ENCODE peak calls at places on chromosomes 6 and 20, in six cellular contexts. V is GM23338, M is neural progenitor cell, P is MM.1S, Z is SK-N-SH, Q is PC-3. I is an unnamed sample. For H3K4me1 and H3F3A, the result is how much of the 10 kb centered on the place peaks cover.

GRCh38 chr6:104212977-104213696 is 646.6 kb downstream of the HACE1 start:
- DNase-seq in Q (no peak), P (no peak), Z (no peak), M (no peak), V (no peak), I (no peak)

GRCh38 chr20:35196313-35196712 is 24.4 kb downstream of the PROCR start:
- DNase-seq in Q (no peak), M (no peak), V (no peak), Z (no peak), P (no peak), I (peak)

GRCh38 chr6:123338394-123338793 is 298.4 kb downstream of the TRDN start:
- DNase-seq in Z (no peak), Q (no peak), M (peak), V (no peak), P (no peak), I (no peak)

GRCh38 chr6:53104916-53105315 is 39.7 kb downstream of the FBXO9 start:
- DNase-seq in M (no peak), Z (no peak), V (no peak), P (no peak), Q (no peak), I (no peak)

GRCh38 chr6:111605100-111605748 is 454 bp downstream of the TRAF3IP2 start:
- DNase-seq in Q (peak), Z (no peak), V (peak), P (peak), M (peak), I (peak)

GRCh38 chr6:170082067-170082466 is 208.8 kb downstream of the DLL1 start:
- DNase-seq in M (no peak), Z (no peak), P (no peak), V (no peak), Q (no peak), I (no peak)

GRCh38 chr6:94894300-94894699 is 683.0 kb upstream of the MANEA start:
- DNase-seq in P (no peak), Z (no peak), Q (no peak), V (no peak), M (no peak), I (no peak)

GRCh38 chr6:72704979-72705378 is 83.1 kb downstream of the KCNQ5 start:
- DNase-seq in V (peak), P (no peak), Q (peak), Z (peak), M (peak), I (peak)

GRCh38 chr6:109816452-109817374 is 125.6 kb downstream of the FIG4 start:
- DNase-seq in Q (no peak), M (no peak), Z (no peak), P (no peak), V (no peak), I (no peak)

GRCh38 chr20:42082611-42083010 is 464.4 kb upstream of the CHD6 start:
- DNase-seq in M (no peak), Q (peak), V (no peak), P (peak), Z (peak), I (peak)

GRCh38 chr20:35881676-35882075 is 72.6 kb downstream of the SCAND1 start:
- DNase-seq in Z (no peak), P (no peak), M (no peak), V (no peak), Q (no peak), I (no peak)

GRCh38 chr6:69917834-69918233 is 51.5 kb downstream of the COL19A1 start:
- DNase-seq in M (no peak), Z (no peak), Q (peak), V (peak), P (no peak), I (peak)

GRCh38 chr6:37375376-37375775 is 21.6 kb downstream of the RNF8 start:
- DNase-seq in V (no peak), Z (no peak), M (no peak), Q (no peak), P (no peak), I (no peak)

GRCh38 chr6:138523347-138524210 is 24.3 kb upstream of the NHSL1 start:
- DNase-seq in M (no peak), Z (no peak), P (no peak), V (no peak), Q (peak), I (no peak)

GRCh38 chr6:113596907-113597583 is 260.1 kb upstream of the MARCKS start:
- DNase-seq in V (no peak), Q (no peak), P (no peak), M (no peak), Z (no peak), I (peak)

GRCh38 chr20:15860850-15861249 is 712.4 kb downstream of the KIF16B start:
- DNase-seq in V (no peak), Z (no peak), M (no peak), Q (no peak), P (no peak), I (no peak)

GRCh38 chr6:135358251-135358821 is 139.2 kb downstream of the AHI1 start:
- DNase-seq in Q (peak), V (no peak), P (no peak), M (no peak), Z (no peak), I (peak)

GRCh38 chr20:56443654-56444540 is 24.5 kb upstream of the RTF2 start:
- DNase-seq in P (no peak), V (peak), Z (no peak), M (no peak), Q (no peak), I (no peak)

GRCh38 chr6:42236680-42237473 is 19.2 kb upstream of the MRPS10 start:
- DNase-seq in P (no peak), M (no peak), Z (no peak), Q (no peak), V (no peak), I (no peak)

GRCh38 chr6:33481192-33481591 is 26.8 kb downstream of the ZBTB9 start:
- DNase-seq in P (no peak), Z (no peak), M (no peak), V (no peak), Q (peak), I (no peak)

GRCh38 chr6:89927788-89928565 is 33.7 kb downstream of the GJA10 start:
- DNase-seq in Q (peak), V (no peak), Z (no peak), P (no peak), M (peak), I (peak)

GRCh38 chr6:6583836-6584235 is 4.7 kb upstream of the LY86 start:
- DNase-seq in Q (no peak), Z (no peak), M (no peak), V (no peak), P (peak), I (no peak)
- H3K4me1 ChIP-seq in Q (under half), Z (under half), M (under half), V (under half), P (under half), I (under half)

GRCh38 chr6:148288566-148288965 is 54.1 kb upstream of the SASH1 start:
- DNase-seq in V (no peak), P (no peak), M (no peak), Z (no peak), Q (no peak), I (no peak)
- H3F3A ChIP-seq in V (under half), P (under half), M (under half), Z (under half), Q (under half), I (under half)

DNA sequence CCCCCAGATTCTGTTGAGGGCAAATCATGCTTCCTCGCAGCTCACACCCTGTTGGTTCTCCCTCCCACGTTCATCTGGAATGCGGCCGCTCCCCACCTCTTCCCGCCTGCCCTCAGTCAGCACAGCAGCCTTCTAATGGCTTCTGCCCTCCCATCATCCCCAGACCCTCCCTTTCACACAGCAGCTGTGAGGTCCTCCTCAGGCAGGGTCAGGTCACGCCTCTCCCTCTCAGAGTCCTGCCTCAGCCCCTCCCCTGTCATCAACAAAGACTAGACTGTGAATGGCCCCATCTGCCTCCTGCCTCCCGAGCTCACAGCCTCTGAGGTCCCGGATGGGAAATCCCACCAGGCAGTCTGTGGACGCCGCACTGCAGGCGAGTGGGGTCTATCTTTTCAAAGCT is 7.9 kb upstream of the BHLHE23 start:
- DNase-seq in Q (no peak), M (peak), P (no peak), Z (no peak), V (peak), I (no peak)
- TF ChIP-seq EZH2phosphoT487 in Q (no peak), M (no peak), P (no peak), Z (no peak), V (no peak), I (no peak)

DNA sequence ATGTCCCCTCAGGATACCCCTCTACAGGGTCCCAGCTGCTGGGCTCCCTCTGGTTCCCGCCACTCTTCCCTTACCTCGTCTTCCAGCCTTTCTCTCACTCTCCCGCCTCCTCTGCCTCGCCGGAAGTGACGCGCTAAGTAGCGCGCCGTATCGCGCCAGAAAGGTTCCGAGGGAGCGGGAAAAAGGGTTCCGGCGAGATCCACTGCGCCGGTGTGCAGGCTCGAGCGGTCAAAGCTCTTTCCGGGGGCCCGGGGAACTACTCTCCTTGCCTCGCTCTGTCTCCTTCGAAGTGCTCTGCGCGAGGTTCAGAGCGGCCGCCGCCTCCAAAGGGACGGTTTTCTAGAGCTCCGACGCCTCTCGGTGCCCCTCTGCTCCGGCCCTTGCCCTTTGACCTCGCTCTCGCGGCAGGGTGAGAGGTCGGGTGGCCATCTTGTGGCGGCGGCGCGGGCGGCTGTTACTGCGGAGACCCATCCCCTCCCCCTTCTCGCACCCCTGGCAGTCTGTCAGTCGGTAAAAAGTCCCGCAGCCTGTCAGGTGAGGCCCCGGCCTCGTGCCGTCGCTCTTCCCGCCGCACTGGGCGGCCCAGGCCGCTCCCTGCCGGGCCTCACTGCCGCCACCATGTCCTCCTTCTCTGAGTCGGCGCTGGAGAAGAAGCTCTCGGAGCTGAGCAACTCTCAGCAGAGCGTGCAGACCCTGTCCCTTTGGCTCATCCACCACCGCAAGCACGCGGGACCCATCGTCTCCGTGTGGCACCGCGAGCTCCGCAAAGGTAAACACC is at the start of the genes RPRD1B and TTI1:
- DNase-seq in Z (peak), M (peak), P (peak), Q (peak), V (peak), I (peak)
- H3K4me1 ChIP-seq in Z (under half), M (under half), P (under half), Q (half or more), V (under half), I (under half)

GRCh38 chr20:47719211-47719610 is 66.1 kb downstream of the SULF2 start:
- DNase-seq in Z (no peak), P (no peak), Q (no peak), V (no peak), M (no peak), I (no peak)
- H3F3A ChIP-seq in Z (under half), P (under half), Q (under half), V (under half), M (under half), I (under half)

DNA sequence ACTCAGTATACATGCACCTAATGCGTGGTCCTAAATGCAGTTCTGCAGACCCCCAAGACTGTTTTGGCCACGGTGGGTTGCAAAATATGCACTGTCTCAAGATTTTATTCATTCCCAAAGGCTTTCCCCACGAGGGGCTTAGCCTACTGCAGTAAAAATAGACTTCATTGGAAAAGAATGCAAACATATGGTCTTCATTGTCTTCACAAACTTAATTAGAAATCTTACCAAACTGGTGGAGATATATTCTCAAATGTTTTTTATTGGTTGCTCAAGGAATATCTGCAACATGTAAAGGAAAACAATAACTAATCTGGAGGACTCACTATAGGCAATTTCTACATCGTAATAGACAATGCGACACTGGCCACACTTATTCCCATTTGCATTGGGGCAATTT is 31.7 kb upstream of the PRL start:
- DNase-seq in P (no peak), V (no peak), Z (no peak), M (no peak), Q (no peak), I (no peak)
- TF ChIP-seq EZH2phosphoT487 in P (no peak), V (no peak), Z (no peak), M (no peak), Q (no peak), I (no peak)

DNA sequence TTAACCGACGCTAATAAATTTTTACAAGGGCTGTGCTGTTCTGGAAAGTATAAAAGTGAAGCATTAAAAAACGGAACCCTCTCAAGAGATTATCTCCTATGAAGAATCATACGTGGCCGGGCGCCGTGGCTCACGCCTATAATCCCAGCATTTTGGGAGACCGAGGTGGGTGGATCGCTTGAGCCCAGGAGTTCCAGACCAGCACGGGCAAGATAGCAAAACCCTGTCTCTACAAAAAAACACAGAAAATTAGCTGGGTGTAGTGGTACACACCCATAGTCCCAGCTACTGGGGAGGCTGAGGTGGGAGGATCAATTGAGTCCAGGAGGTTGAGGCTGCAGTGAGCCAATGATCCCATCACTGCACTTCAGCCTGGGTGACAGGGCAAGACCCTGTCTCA is 83.4 kb downstream of the GMPR start:
- DNase-seq in Z (no peak), V (no peak), M (no peak), P (no peak), Q (no peak), I (no peak)
- H3K4me1 ChIP-seq in Z (half or more), V (under half), M (under half), P (under half), Q (under half), I (under half)

GRCh38 chr20:32281711-32282110 is 4.3 kb downstream of the KIF3B start:
- DNase-seq in Z (no peak), Q (no peak), P (no peak), V (no peak), M (no peak), I (no peak)
- H3F3A ChIP-seq in Z (under half), Q (under half), P (under half), V (under half), M (under half), I (under half)